ENCODE peak calls at places on chromosome 1, in four cellular contexts. T is GM12878, J is K562, Y is H1. U is an unnamed sample.
A peak's percentile ranks its signal among the peaks of the same experiment; 100 is the strongest.

GRCh38 chr1:46682064-46682463 is 10.4 kb downstream of the TEX38 start:
- DNase-seq in T (no peak), J (no peak), Y (no peak), U (no peak)

GRCh38 chr1:154956557-154956956 is 658 bp upstream of the PBXIP1 start:
- DNase-seq in T (no peak), J (no peak), Y (no peak), U (no peak)

GRCh38 chr1:27045973-27046558 is 33.4 kb upstream of the TENT5B start:
- DNase-seq in T (no peak), J (peak; percentile 85), Y (peak; percentile 90), U (peak; percentile 77)

GRCh38 chr1:207499573-207499972 is 3.6 kb downstream of the CR1 start:
- DNase-seq in T (peak; percentile 64), J (peak; percentile 91), Y (peak; percentile 56), U (peak; percentile 62)

GRCh38 chr1:192579319-192579738 is 3.8 kb downstream of the RGS1 start:
- DNase-seq in T (no peak), J (no peak), Y (no peak), U (no peak)

GRCh38 chr1:109914587-109915240 is 4.1 kb downstream of the CSF1 start:
- DNase-seq in T (no peak), J (no peak), Y (no peak), U (peak; percentile 77)

GRCh38 chr1:157967205-157967604 is 26.2 kb upstream of the KIRREL1 start:
- DNase-seq in T (no peak), J (no peak), Y (no peak), U (no peak)

GRCh38 chr1:221888801-221889200 is 146.9 kb upstream of the DUSP10 start:
- DNase-seq in T (no peak), J (no peak), Y (no peak), U (no peak)

GRCh38 chr1:227753999-227754764 is 18.9 kb downstream of the SNAP47 start:
- DNase-seq in T (no peak), J (peak; percentile 20), Y (no peak), U (no peak)

GRCh38 chr1:225754940-225755635 is 22.5 kb upstream of the SRP9 start:
- DNase-seq in T (no peak), J (no peak), Y (no peak), U (no peak)

GRCh38 chr1:56452027-56453011 is 127.0 kb downstream of the PLPP3 start:
- DNase-seq in T (no peak), J (no peak), Y (no peak), U (no peak)

GRCh38 chr1:55727010-55727409 is 511.8 kb upstream of the USP24 start:
- DNase-seq in T (no peak), J (no peak), Y (no peak), U (no peak)

GRCh38 chr1:234460652-234461051 is 18.3 kb downstream of the TARBP1 start:
- DNase-seq in T (no peak), J (no peak), Y (no peak), U (no peak)

GRCh38 chr1:51924455-51924854 is 45.9 kb upstream of the NRDC start:
- DNase-seq in T (no peak), J (peak; percentile 14), Y (no peak), U (no peak)

GRCh38 chr1:39613250-39613649 is 26.2 kb downstream of the HEYL start:
- DNase-seq in T (no peak), J (no peak), Y (no peak), U (no peak)

GRCh38 chr1:238552271-238552670 is 661.5 kb upstream of the ZP4 start:
- DNase-seq in T (no peak), J (no peak), Y (no peak), U (no peak)

GRCh38 chr1:226953175-226953800 is 13.2 kb downstream of the COQ8A start:
- DNase-seq in T (no peak), J (no peak), Y (no peak), U (no peak)

GRCh38 chr1:11904978-11905377 is 21.2 kb downstream of the KIAA2013 start:
- DNase-seq in T (no peak), J (no peak), Y (no peak), U (no peak)

GRCh38 chr1:197958438-197958837 is 41.3 kb downstream of the LHX9 start:
- DNase-seq in T (no peak), J (peak; percentile 12), Y (no peak), U (no peak)

GRCh38 chr1:155079487-155080249 is 1.0 kb downstream of the EFNA3 start:
- DNase-seq in T (no peak), J (peak; percentile 64), Y (peak; percentile 68), U (peak; percentile 75)

GRCh38 chr1:243943671-243944428 is 93.8 kb upstream of the AKT3 start:
- DNase-seq in T (no peak), J (no peak), Y (peak; percentile 33), U (no peak)

GRCh38 chr1:94778808-94779207 is 41.3 kb upstream of the SLC44A3 start:
- DNase-seq in T (no peak), J (no peak), Y (no peak), U (no peak)

GRCh38 chr1:67748630-67749029 is 63.6 kb downstream of the GADD45A start:
- DNase-seq in T (peak; percentile 47), J (no peak), Y (no peak), U (no peak)

GRCh38 chr1:9426291-9426711 is 113.0 kb upstream of the SLC25A33 start:
- DNase-seq in T (peak; percentile 93), J (no peak), Y (no peak), U (no peak)

GRCh38 chr1:57576750-57577149 is 152.9 kb upstream of the DAB1 start:
- DNase-seq in T (no peak), J (no peak), Y (no peak), U (no peak)

GRCh38 chr1:98034505-98034904 is 113.7 kb upstream of the DPYD start:
- DNase-seq in T (no peak), J (no peak), Y (no peak), U (no peak)
- TF ChIP-seq NRF1 in T (no peak), J (no peak), Y (no peak), U (no peak)

DNA sequence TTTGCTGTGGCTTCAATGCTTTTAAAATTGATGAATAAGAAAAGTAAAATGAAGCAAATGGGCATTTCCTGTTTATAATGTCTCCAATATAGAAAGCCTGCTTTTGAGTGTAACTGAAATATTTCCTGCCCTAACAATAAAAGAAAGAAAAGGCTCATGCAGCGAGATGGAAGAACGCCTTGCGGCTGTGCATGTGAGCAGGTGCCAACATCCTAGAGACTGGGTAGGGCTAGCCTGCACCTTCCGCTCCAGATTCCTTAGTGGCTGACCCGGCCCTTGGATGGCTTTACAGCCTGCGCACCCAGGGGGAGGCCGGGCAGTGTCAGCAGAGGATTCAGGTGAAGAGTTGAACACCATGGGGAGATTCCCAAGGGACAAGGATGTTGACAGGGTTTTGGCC is 21.8 kb downstream of the CNIH3 start:
- DNase-seq in T (no peak), J (no peak), Y (no peak), U (no peak)
- TF ChIP-seq NRF1 in T (no peak), J (no peak), Y (no peak), U (no peak)

GRCh38 chr1:25772164-25772563 is 27.8 kb upstream of the SELENON start:
- DNase-seq in T (no peak), J (no peak), Y (no peak), U (no peak)

GRCh38 chr1:25773441-25774125 is 26.4 kb upstream of the SELENON start:
- DNase-seq in T (no peak), J (no peak), Y (no peak), U (peak; percentile 71)

GRCh38 chr1:25774206-25774804 is 25.7 kb upstream of the SELENON start:
- DNase-seq in T (no peak), J (no peak), Y (no peak), U (no peak)

GRCh38 chr1:25772692-25773245 is 27.2 kb upstream of the SELENON start:
- DNase-seq in T (no peak), J (no peak), Y (no peak), U (no peak)

DNA sequence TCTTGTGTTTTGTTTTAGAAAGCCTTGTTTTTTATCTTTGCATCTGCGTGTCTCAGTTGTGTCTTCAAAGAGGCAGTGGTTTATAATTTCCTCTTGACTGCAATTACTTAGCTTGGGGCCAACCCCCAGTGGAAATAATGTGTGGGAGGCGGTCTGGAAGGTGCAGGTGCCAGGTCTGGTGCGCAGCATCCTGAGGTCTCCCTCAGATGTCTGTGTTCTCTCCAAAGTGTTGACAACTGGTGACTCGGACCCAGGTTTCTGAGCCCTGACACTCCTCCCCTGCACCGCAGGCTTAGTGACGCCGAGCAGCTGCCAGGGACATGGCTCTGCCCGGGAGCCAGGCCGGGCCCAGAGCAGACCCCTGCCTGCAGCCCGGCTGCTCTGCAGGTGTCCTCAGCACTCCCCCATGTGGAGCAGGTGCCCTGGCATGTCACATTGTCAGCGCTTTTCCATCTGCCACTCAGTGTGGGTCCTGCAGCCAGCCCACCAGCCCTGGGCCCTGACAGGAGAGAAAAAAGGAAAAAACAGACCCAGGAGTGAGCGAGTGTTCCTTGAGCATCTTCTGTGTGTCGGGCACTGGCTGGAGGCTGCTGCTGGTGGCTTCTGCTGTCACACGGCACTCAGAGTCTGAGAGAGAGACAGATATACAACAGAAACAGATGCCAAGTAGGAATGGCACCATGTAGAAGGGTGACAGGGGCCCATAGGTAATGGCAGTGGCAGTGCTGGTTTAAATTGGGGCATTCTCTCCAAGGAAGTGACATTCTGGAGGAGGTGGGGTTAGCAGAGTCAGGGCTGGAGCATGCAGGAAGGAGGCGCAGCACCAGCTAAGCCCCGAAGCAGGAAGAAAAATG is 24.8 kb upstream of the SELENON start:
- DNase-seq in T (peak; percentile 5), J (no peak), Y (no peak), U (peak; percentile 83)
- TF ChIP-seq NRF1 in T (no peak), J (no peak), Y (no peak), U (no peak)

DNA sequence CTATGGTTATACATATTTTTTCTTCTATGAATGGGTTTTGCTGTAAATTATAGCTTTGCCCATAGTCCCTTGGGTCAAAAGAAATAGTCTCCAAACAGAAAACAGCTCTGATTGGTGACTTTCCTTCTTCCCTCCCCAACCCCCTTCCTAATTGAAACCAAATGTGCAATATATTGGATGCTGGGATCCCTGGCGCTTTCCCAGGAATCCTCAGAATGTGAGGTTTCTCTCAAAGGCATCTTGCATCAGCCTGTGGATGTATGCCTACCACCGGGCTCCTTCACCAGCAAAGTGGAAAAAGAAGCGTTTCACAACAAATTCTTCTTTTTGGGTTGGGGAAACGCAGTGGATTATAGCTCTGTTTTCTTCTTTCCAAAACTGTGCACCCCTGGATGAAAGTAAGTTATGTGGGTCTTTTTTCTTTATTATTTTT is at the start of gene DDR2:
- DNase-seq in T (no peak), J (no peak), Y (no peak), U (peak; percentile 51)
- TF ChIP-seq NRF1 in T (no peak), J (no peak), Y (no peak), U (no peak)

GRCh38 chr1:13916530-13916929 is 216.5 kb downstream of the PRDM2 start:
- DNase-seq in T (no peak), J (no peak), Y (no peak), U (no peak)

GRCh38 chr1:13908128-13908527 is 208.1 kb downstream of the PRDM2 start:
- DNase-seq in T (peak; percentile 63), J (no peak), Y (no peak), U (no peak)

GRCh38 chr1:13917607-13918006 is 217.6 kb downstream of the PRDM2 start:
- DNase-seq in T (no peak), J (no peak), Y (no peak), U (no peak)

GRCh38 chr1:13913396-13913795 is 213.4 kb downstream of the PRDM2 start:
- DNase-seq in T (no peak), J (no peak), Y (no peak), U (no peak)

GRCh38 chr1:13911697-13912619 is 212.0 kb downstream of the PRDM2 start:
- DNase-seq in T (peak; percentile 24), J (no peak), Y (no peak), U (no peak)
- TF ChIP-seq NRF1 in T (no peak), J (no peak), Y (no peak), U (no peak)